ENCODE peak calls at places on chromosomes 3 and 15, in six cellular contexts. I is PC-3, K is RWPE1, V is AG04450, N is tibial artery, E is SK-N-SH. U is an unnamed sample.

GRCh38 chr15:32952062-32952461 is 234.3 kb downstream of the GREM1 start:
- DNase-seq in I (no peak), K (no peak), V (no peak), N (no peak), E (no peak), U (no peak)

GRCh38 chr3:28989646-28990089 is 291.2 kb upstream of the RBMS3 start:
- DNase-seq in I (peak), K (no peak), V (no peak), N (no peak), E (no peak), U (no peak)

GRCh38 chr3:127473244-127474024 is 117.1 kb downstream of the TPRA1 start:
- DNase-seq in I (peak), K (peak), V (no peak), N (no peak), E (peak), U (no peak)

GRCh38 chr3:112131111-112131510 is 1.9 kb downstream of the GCSAM start:
- DNase-seq in I (no peak), K (no peak), V (no peak), N (no peak), E (no peak), U (no peak)

GRCh38 chr3:105944281-105944680 is 75.5 kb upstream of the CBLB start:
- DNase-seq in I (peak), K (no peak), V (no peak), N (no peak), E (no peak), U (no peak)

GRCh38 chr3:150252462-150252861 is 155.6 kb upstream of the TSC22D2 start:
- DNase-seq in I (no peak), K (no peak), V (no peak), N (no peak), E (no peak), U (no peak)

GRCh38 chr15:84099181-84099580 is 136.4 kb upstream of the GOLGA6L4 start:
- DNase-seq in I (peak), K (no peak), V (no peak), N (no peak), E (no peak), U (no peak)

GRCh38 chr15:50144342-50145120 is 25.5 kb upstream of the ATP8B4 start:
- DNase-seq in I (no peak), K (no peak), V (no peak), N (no peak), E (no peak), U (no peak)

GRCh38 chr3:11717768-11718581 is 74.3 kb upstream of the VGLL4 start:
- DNase-seq in I (peak), K (peak), V (no peak), N (no peak), E (no peak), U (no peak)

GRCh38 chr3:178443634-178444033 is 92.6 kb upstream of the KCNMB2 start:
- DNase-seq in I (peak), K (no peak), V (no peak), N (no peak), E (no peak), U (no peak)

GRCh38 chr15:29470794-29471193 is 201.2 kb upstream of the NSMCE3 start:
- DNase-seq in I (peak), K (peak), V (no peak), N (no peak), E (no peak), U (no peak)

GRCh38 chr15:74525946-74526345 is 15.1 kb upstream of the ARID3B start:
- DNase-seq in I (peak), K (peak), V (no peak), N (no peak), E (no peak), U (no peak)

GRCh38 chr3:114418107-114418506 is 124.3 kb downstream of the TIGIT start:
- DNase-seq in I (no peak), K (no peak), V (no peak), N (no peak), E (no peak), U (no peak)

GRCh38 chr3:138418556-138419206 is 15.7 kb upstream of the ESYT3 start:
- DNase-seq in I (no peak), K (no peak), V (no peak), N (no peak), E (no peak), U (no peak)

GRCh38 chr3:195582947-195583346 is 793 bp downstream of the APOD start:
- DNase-seq in I (no peak), K (no peak), V (no peak), N (no peak), E (no peak), U (no peak)

GRCh38 chr3:152402698-152403456 is 134.1 kb downstream of the MBNL1 start:
- DNase-seq in I (peak), K (no peak), V (no peak), N (no peak), E (no peak), U (no peak)

GRCh38 chr15:62426387-62426956 is 261.4 kb upstream of the C2CD4B start:
- DNase-seq in I (no peak), K (no peak), V (no peak), N (peak), E (no peak), U (no peak)

GRCh38 chr3:16066975-16067374 is 107.5 kb upstream of the GALNT15 start:
- DNase-seq in I (peak), K (no peak), V (no peak), N (no peak), E (no peak), U (no peak)

GRCh38 chr3:13202744-13203397 is 129.6 kb upstream of the IQSEC1 start:
- DNase-seq in I (no peak), K (no peak), V (no peak), N (no peak), E (no peak), U (no peak)

GRCh38 chr3:138066383-138066782 is 49.0 kb downstream of the DZIP1L start:
- DNase-seq in I (no peak), K (no peak), V (no peak), N (no peak), E (no peak), U (no peak)

GRCh38 chr3:61875976-61876671 is 314.8 kb downstream of the PTPRG start:
- DNase-seq in I (no peak), K (no peak), V (no peak), N (no peak), E (no peak), U (no peak)

GRCh38 chr3:84963137-84963536 is 4.3 kb downstream of the CADM2 start:
- DNase-seq in I (no peak), K (no peak), V (no peak), N (no peak), E (peak), U (no peak)

GRCh38 chr15:101559938-101560337 is 70.4 kb upstream of the PCSK6 start:
- DNase-seq in I (no peak), K (no peak), V (no peak), N (no peak), E (no peak), U (no peak)

GRCh38 chr3:190911382-190911781 is 48.9 kb upstream of the GMNC start:
- DNase-seq in I (no peak), K (peak), V (no peak), N (no peak), E (no peak), U (no peak)

GRCh38 chr15:40343512-40343911 is 2.8 kb upstream of the CCDC9B start:
- DNase-seq in I (peak), K (peak), V (peak), N (peak), E (no peak), U (no peak)

DNA sequence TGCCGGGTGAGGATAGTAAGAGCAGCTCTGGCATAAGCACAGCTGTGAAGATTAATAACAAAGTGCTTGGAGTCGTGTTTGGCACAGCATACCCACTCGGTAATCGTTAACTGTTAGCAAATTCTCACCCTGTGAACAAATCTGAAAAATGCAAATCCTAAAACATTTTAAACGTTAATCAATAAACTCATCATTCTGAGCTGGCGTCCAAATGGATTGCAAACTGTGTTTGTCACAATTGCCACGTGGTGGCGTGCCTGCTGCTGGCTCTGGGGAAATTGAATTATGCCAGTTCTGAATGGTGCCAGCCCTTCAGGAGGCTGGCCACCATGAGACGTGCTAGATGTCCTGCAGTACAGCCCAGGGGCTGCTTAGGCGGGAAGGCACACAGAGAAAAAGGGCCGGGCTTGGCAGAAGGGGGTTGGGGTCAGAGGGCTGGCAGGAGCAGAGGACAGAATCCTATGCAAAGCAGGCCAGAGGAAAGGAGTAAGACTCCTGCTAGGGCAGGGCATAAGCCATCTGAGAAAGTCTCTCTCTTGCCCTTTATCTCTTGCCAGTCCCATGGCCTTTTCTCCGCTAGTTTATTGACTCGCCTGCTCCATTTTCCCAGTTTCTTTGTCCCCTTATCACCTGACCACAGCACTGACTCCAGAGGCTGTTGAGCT is 22.1 kb upstream of the POLG start:
- DNase-seq in I (peak), K (no peak), V (no peak), N (no peak), E (peak), U (no peak)
- TF ChIP-seq CTCF in I (peak), K (peak), V (peak), N (no peak), E (peak), U (peak)

DNA sequence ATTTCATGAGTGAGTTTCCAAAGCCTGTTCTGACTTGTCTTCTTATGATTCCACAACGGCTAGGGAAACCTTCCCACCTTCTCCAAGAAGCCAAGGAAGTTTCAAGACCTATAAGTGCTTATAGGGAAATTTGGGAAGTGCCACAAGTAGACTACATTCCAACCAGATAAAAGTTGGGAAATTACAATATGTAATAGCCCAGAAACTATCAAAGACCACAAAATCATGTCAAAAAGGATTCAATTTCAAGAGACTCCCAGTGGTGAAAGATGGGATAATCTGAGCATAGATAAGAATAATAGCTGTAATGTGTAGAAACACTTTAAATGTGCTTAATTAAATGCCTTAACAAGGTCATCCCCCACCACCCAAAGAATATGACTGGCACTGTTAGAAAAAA is 169.2 kb upstream of the SLC2A2 start:
- DNase-seq in I (no peak), K (no peak), V (no peak), N (no peak), E (no peak), U (no peak)
- TF ChIP-seq CTCF in I (peak), K (no peak), V (peak), N (no peak), E (peak), U (peak)

GRCh38 chr15:71801935-71802655 is 8.3 kb upstream of the NR2E3 start:
- DNase-seq in I (no peak), K (no peak), V (no peak), N (no peak), E (no peak), U (no peak)

GRCh38 chr15:71804695-71805470 is 5.5 kb upstream of the NR2E3 start:
- DNase-seq in I (no peak), K (no peak), V (no peak), N (no peak), E (peak), U (no peak)

GRCh38 chr15:71804226-71804625 is 6.1 kb upstream of the NR2E3 start:
- DNase-seq in I (no peak), K (no peak), V (no peak), N (no peak), E (no peak), U (no peak)

GRCh38 chr15:71800835-71801745 is 9.3 kb upstream of the NR2E3 start:
- DNase-seq in I (peak), K (peak), V (peak), N (no peak), E (peak), U (no peak)

DNA sequence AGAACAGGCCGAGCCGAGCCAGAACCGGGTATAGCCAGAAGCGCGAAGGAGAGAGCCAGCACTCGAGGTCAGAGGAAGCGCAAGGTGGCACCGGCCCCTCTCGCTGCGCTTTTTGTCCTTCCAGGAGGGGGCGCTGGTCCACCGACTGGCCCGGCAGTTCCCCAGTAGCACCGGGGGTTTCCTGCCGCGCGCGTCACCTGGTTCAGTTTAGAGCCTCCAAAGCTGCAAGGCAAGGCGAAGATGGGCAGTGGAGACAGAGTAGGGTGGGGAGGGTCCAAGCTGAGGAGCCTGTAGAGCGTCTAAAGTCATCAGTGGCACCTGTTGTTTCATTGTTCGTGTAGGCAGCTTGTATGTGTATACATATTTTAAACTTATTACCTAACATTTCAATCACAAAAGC is 7.6 kb upstream of the NR2E3 start:
- DNase-seq in I (no peak), K (no peak), V (no peak), N (no peak), E (no peak), U (no peak)
- TF ChIP-seq CTCF in I (peak), K (no peak), V (peak), N (no peak), E (peak), U (peak)

GRCh38 chr3:83500422-83500821 is 1458.4 kb upstream of the CADM2 start:
- DNase-seq in I (peak), K (peak), V (no peak), N (no peak), E (no peak), U (no peak)
- TF ChIP-seq CTCF in I (no peak), K (no peak), V (no peak), N (no peak), E (no peak), U (no peak)

GRCh38 chr3:186757214-186757613 is 26.2 kb upstream of the EIF4A2 start:
- DNase-seq in I (no peak), K (no peak), V (no peak), N (no peak), E (no peak), U (no peak)
- TF ChIP-seq CTCF in I (no peak), K (no peak), V (no peak), N (no peak), E (no peak), U (no peak)

GRCh38 chr3:147616998-147617619 is 207.9 kb downstream of the ZIC1 start:
- DNase-seq in I (peak), K (no peak), V (no peak), N (no peak), E (peak), U (no peak)
- TF ChIP-seq CTCF in I (peak), K (peak), V (peak), N (no peak), E (peak), U (peak)

GRCh38 chr3:161310649-161311423 is 60.5 kb downstream of the SPTSSB start:
- DNase-seq in I (no peak), K (no peak), V (no peak), N (no peak), E (no peak), U (no peak)

DNA sequence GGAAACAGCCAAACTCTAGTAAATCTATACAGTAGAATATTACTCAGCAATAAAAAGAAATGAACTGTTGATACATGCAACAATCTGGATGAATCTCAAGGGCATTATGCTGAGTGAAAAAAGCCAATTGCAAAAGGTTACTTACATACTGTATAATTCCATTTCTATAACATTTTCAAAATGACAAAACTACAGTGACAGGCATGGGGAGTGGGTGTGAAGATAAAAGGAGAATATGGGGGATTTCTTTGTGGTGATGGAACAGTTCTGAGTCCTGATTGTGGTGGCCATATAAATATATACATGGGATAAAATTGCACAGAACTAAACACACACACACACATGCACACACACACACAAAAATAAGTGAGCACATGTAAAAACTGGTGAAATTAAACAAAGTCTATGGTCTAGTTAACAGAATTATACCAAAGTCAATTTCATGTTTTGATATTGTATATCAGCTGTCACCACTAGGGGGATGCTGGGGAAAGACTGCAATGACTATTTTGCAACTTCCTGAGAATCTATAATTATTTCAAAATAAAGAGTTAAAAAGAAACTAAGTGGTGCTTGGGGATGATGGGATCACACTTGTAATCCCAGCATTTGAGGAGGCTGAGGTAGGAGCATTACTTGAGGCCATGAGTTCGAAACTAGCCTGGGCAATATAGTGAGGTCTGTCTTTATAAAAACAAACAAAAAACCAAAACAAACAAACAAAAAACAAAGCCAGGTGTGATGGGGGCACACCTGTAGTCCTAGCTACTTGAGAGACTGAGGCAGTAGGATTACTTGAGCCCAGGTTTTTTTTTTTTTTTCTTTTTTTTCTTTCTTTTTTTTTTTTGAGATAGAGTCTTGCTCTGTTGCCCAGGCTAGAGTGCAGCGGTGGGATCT is 66.0 kb downstream of the SPTSSB start:
- DNase-seq in I (peak), K (peak), V (peak), N (no peak), E (peak), U (no peak)
- TF ChIP-seq CTCF in I (peak), K (peak), V (peak), N (peak), E (peak), U (peak)

U was measured in osteocyte.